ENCODE peak calls at places on chromosome 3, in five cellular contexts. J is GM23338, T is transverse colon, I is sigmoid colon, U is esophagus muscularis mucosa. Z is an unnamed sample.

GRCh38 chr3:17631617-17632016 is 110.8 kb downstream of the TBC1D5 start:
- DNase-seq in I (no peak), T (no peak), J (no peak), U (no peak), Z (no peak)

GRCh38 chr3:124168271-124168670 is 176.3 kb upstream of the ROPN1 start:
- DNase-seq in I (no peak), J (no peak), T (no peak), U (no peak), Z (no peak)

GRCh38 chr3:43394071-43394501 is 107.7 kb downstream of the SNRK start:
- DNase-seq in U (peak; percentile 92), T (no peak), J (no peak), I (peak; percentile 78), Z (no peak)

GRCh38 chr3:28575100-28575747 is 226.6 kb upstream of the AZI2 start:
- DNase-seq in J (peak; percentile 83), U (no peak), T (no peak), I (no peak), Z (no peak)

GRCh38 chr3:126481808-126482502 is 6.3 kb upstream of the ZXDC start:
- DNase-seq in I (no peak), U (no peak), T (peak; percentile 60), J (no peak), Z (no peak)

GRCh38 chr3:38139652-38140051 is 1.2 kb downstream of the MYD88 start:
- DNase-seq in I (no peak), T (no peak), J (no peak), U (no peak), Z (no peak)

GRCh38 chr3:155243512-155243921 is 50.0 kb downstream of the STRIT1 start:
- DNase-seq in T (no peak), I (no peak), J (no peak), U (no peak), Z (no peak)

GRCh38 chr3:48637305-48637704 is 2.0 kb upstream of the SLC26A6 start:
- DNase-seq in U (no peak), I (no peak), J (peak; percentile 43), T (no peak), Z (no peak)

GRCh38 chr3:46293035-46293724 is 50.9 kb downstream of the CCR3 start:
- DNase-seq in T (no peak), I (no peak), J (peak; percentile 21), U (peak; percentile 89), Z (peak; percentile 12)

GRCh38 chr3:122497425-122497824 is 17.3 kb downstream of the KPNA1 start:
- DNase-seq in J (no peak), T (no peak), I (no peak), U (no peak), Z (peak; percentile 31)

GRCh38 chr3:31423522-31423921 is 109.2 kb upstream of the STT3B start:
- DNase-seq in J (no peak), U (no peak), T (no peak), I (no peak), Z (no peak)

GRCh38 chr3:131717493-131717892 is 214.7 kb upstream of the MRPL3 start:
- DNase-seq in T (no peak), I (no peak), U (no peak), J (peak; percentile 42), Z (no peak)

DNA sequence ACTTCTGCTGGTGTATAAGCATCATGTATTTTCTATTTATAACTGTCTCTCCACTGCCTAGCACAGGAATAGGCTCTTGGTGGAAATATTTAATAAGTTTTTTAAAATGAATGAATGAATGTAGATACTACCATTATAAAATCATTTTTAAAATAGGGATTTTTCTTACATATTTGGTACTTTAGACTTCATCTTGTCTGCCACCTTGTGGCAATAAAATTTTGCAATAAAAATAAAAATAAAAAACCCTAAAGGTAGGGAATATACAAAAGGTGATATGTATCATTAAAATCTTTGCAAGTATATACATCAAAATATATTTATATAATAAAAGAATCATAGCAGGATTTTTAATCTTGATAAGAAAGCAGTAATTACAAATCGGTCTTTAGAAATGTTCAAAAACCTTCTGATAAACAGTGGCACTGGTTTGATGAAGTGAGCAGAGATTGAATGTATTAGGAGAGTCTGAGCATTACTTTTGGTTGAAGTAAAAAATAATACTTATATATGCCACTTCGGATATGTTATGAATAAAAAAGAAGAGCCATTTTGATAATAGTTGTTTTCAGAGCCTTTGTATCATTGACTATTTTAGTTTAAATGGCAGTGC is 95.2 kb downstream of the SPATA16 start:
- DNase-seq in J (no peak), I (no peak), U (no peak), T (no peak), Z (no peak)
- TF ChIP-seq CTCF in J (peak; percentile 57), I (no peak), U (peak; percentile 29), T (peak; percentile 11), Z (no peak)

GRCh38 chr3:182606905-182607504 is 186.3 kb upstream of the ATP11B start:
- DNase-seq in T (no peak), U (no peak), I (no peak), J (no peak), Z (no peak)

GRCh38 chr3:182608876-182609275 is 184.4 kb upstream of the ATP11B start:
- DNase-seq in T (no peak), U (no peak), J (no peak), I (no peak), Z (no peak)

GRCh38 chr3:182609575-182610156 is 183.6 kb upstream of the ATP11B start:
- DNase-seq in J (no peak), I (no peak), T (peak; percentile 78), U (no peak), Z (no peak)

GRCh38 chr3:182603501-182603900 is 189.8 kb upstream of the ATP11B start:
- DNase-seq in I (no peak), U (no peak), J (no peak), T (no peak), Z (no peak)

DNA sequence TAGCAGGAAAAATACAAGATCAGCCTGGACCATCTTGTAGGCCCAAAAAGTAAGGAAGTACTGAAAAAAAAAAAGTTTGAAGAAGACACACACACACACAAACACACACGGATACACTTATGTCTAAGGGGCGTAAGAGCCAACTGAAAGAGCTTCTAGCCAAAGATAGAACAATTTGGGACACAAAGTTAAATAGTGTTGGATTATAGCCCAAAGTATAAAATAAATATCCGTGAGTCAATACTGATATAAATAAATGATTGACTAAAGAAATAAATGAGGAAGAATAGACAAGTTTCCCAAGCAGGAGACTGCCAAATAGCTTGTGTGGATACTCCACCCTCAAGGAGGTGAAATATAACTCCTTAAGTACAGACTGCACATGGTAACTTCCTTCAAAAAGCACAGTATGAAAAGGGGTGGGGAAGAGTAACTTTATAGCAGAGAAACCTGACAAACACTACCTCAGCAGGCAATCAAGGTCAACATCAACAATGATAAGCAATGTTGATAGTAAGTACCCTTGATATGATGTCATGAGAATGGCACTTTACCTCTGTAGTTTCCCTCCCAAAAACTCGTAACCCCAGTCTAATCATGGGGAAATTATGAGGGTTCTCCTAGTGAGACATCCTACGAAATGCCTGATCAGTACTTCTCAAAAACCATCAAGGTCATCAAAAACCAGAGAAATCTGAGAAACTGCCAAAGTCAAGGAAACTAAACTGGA is 187.3 kb upstream of the ATP11B start:
- DNase-seq in J (no peak), U (no peak), T (no peak), I (no peak), Z (no peak)
- TF ChIP-seq POLR2AphosphoS5 in J (no peak), U (no peak), T (peak; percentile 19), I (no peak), Z (no peak)

GRCh38 chr3:13772321-13772745 is 107.5 kb downstream of the WNT7A start:
- DNase-seq in T (no peak), U (no peak), J (no peak), I (no peak), Z (no peak)

GRCh38 chr3:13772885-13773745 is 106.8 kb downstream of the WNT7A start:
- DNase-seq in J (no peak), I (no peak), U (no peak), T (no peak), Z (no peak)

GRCh38 chr3:13780432-13781173 is 99.3 kb downstream of the WNT7A start:
- DNase-seq in U (no peak), J (no peak), I (peak; percentile 56), T (no peak), Z (no peak)

GRCh38 chr3:13771496-13771895 is 108.4 kb downstream of the WNT7A start:
- DNase-seq in U (no peak), T (no peak), J (no peak), I (no peak), Z (no peak)

GRCh38 chr3:13776253-13777050 is 103.4 kb downstream of the WNT7A start:
- DNase-seq in U (no peak), I (no peak), T (no peak), J (no peak), Z (no peak)
- TF ChIP-seq CTCF in U (no peak), I (no peak), T (no peak), J (peak; percentile 3), Z (no peak)

GRCh38 chr3:49855662-49856061 is 702 bp downstream of the TRAIP start:
- DNase-seq in T (no peak), U (no peak), J (no peak), I (no peak), Z (no peak)
- TF ChIP-seq POLR2AphosphoS5 in T (no peak), U (no peak), J (no peak), I (no peak), Z (no peak)

Z was measured in HL-60.